ENCODE peak calls at places on chromosome 11, in nine cellular contexts. G is colonic mucosa, H is NAMALWA, Q is GM18507, O is germinal center, B is NCI-H2081, Y is dermis blood vessel endothelial cell, F is smooth muscle cell of the brain vasculature, A is T-helper 9 cell. I is an unnamed sample.

GRCh38 chr11:121106812-121107211 is 5.8 kb downstream of the TECTA start:
- DNase-seq in O (no peak), Q (no peak), H (no peak), B (peak), F (no peak), Y (no peak), G (no peak), A (no peak), I (no peak)

GRCh38 chr11:23632293-23632692 is 772.0 kb upstream of the CCDC179 start:
- DNase-seq in F (no peak), B (no peak), H (no peak), Q (no peak), O (no peak), Y (no peak), A (no peak), G (no peak), I (no peak)

GRCh38 chr11:11211186-11211585 is 141.9 kb downstream of the CSNK2A3 start:
- DNase-seq in G (no peak), Q (no peak), H (no peak), O (no peak), F (no peak), B (no peak), Y (no peak), A (no peak), I (no peak)

GRCh38 chr11:87198266-87198881 is 160.6 kb downstream of the TMEM135 start:
- DNase-seq in O (no peak), B (no peak), F (no peak), Q (no peak), A (no peak), H (no peak), Y (no peak), G (no peak), I (no peak)

GRCh38 chr11:22730319-22730718 is 63.9 kb downstream of the GAS2 start:
- DNase-seq in G (no peak), B (no peak), Y (peak), Q (no peak), O (no peak), F (no peak), A (no peak), H (peak), I (no peak)

GRCh38 chr11:41878158-41878557 is 418.7 kb upstream of the LRRC4C start:
- DNase-seq in F (no peak), O (no peak), H (no peak), Y (no peak), A (no peak), G (no peak), Q (no peak), B (no peak), I (no peak)

GRCh38 chr11:99257131-99257530 is 236.4 kb downstream of the CNTN5 start:
- DNase-seq in Q (no peak), F (no peak), O (no peak), H (no peak), Y (no peak), A (no peak), B (no peak), G (no peak), I (no peak)

GRCh38 chr11:123546515-123546914 is 107.9 kb downstream of the SCN3B start:
- DNase-seq in H (no peak), F (no peak), O (no peak), B (no peak), Y (no peak), Q (no peak), A (no peak), G (no peak), I (no peak)

GRCh38 chr11:124961972-124962609 is 8.1 kb downstream of the CCDC15 start:
- DNase-seq in B (peak), Y (peak), A (no peak), O (peak), H (peak), F (peak), G (peak), Q (peak), I (peak)

GRCh38 chr11:119319702-119320592 is 3.0 kb upstream of the MCAM start:
- DNase-seq in Q (no peak), F (no peak), H (no peak), O (no peak), Y (peak), G (no peak), B (no peak), A (no peak), I (peak)

GRCh38 chr11:120344302-120345004 is 8.2 kb downstream of the ARHGEF12 start:
- DNase-seq in A (peak), O (peak), Q (peak), Y (no peak), G (peak), F (no peak), B (no peak), H (peak), I (no peak)

GRCh38 chr11:2272241-2272945 is 2.0 kb upstream of the ASCL2 start:
- DNase-seq in F (no peak), O (no peak), A (no peak), G (peak), B (no peak), Y (no peak), Q (no peak), H (no peak), I (no peak)

GRCh38 chr11:79419120-79419519 is 21.7 kb downstream of the TENM4 start:
- DNase-seq in B (no peak), H (no peak), O (no peak), F (no peak), Q (no peak), G (peak), A (no peak), Y (no peak), I (no peak)

GRCh38 chr11:2689551-2690260 is 10.1 kb downstream of the KCNQ1OT1 start:
- DNase-seq in A (no peak), O (peak), Q (no peak), Y (no peak), G (no peak), F (no peak), B (no peak), H (peak), I (no peak)

GRCh38 chr11:121884601-121885000 is 231.4 kb downstream of the BLID start:
- DNase-seq in F (no peak), Q (no peak), O (no peak), Y (no peak), H (no peak), A (no peak), B (no peak), G (no peak), I (no peak)

GRCh38 chr11:120577624-120578363 is 66.2 kb downstream of the GRIK4 start:
- DNase-seq in H (no peak), Y (no peak), Q (no peak), G (no peak), O (no peak), B (no peak), F (no peak), A (no peak), I (no peak)

GRCh38 chr11:76153609-76153949 is 52.7 kb downstream of the WNT11 start:
- DNase-seq in O (no peak), G (no peak), Y (no peak), H (no peak), B (no peak), F (no peak), Q (no peak), A (no peak), I (no peak)

GRCh38 chr11:32434387-32435151 is 770 bp downstream of the WT1 start:
- DNase-seq in Y (no peak), A (no peak), B (no peak), G (no peak), O (no peak), H (no peak), Q (no peak), F (no peak), I (no peak)

GRCh38 chr11:66414120-66414934 is 6.5 kb upstream of the NPAS4 start:
- DNase-seq in H (no peak), G (no peak), Q (no peak), B (no peak), Y (no peak), F (no peak), O (no peak), A (no peak), I (no peak)

GRCh38 chr11:76004400-76004799 is 189.4 kb downstream of the UVRAG start:
- DNase-seq in G (no peak), Q (no peak), B (no peak), Y (no peak), H (no peak), A (no peak), O (no peak), F (no peak), I (no peak)

GRCh38 chr11:109851780-109852390 is 241.3 kb upstream of the ZC3H12C start:
- DNase-seq in A (no peak), F (no peak), G (no peak), H (no peak), Q (no peak), B (no peak), O (no peak), Y (no peak), I (no peak)

GRCh38 chr11:116879789-116880402 is 42.5 kb upstream of the APOA1 start:
- DNase-seq in O (peak), A (no peak), H (peak), Y (peak), Q (peak), F (peak), B (peak), G (no peak), I (peak)

GRCh38 chr11:36455658-36456111 is 54.4 kb downstream of the TRAF6 start:
- DNase-seq in H (no peak), G (no peak), B (no peak), Q (no peak), O (no peak), F (peak), Y (peak), A (no peak), I (peak)

GRCh38 chr11:63532799-63533475 is 3.7 kb upstream of the PLAAT4 start:
- DNase-seq in H (no peak), A (no peak), G (no peak), F (no peak), O (no peak), Y (no peak), Q (no peak), B (no peak), I (no peak)

GRCh38 chr11:1762537-1763302 is 1.0 kb downstream of the CTSD start:
- DNase-seq in H (no peak), Q (no peak), A (no peak), G (peak), F (no peak), B (no peak), Y (peak), O (no peak), I (no peak)

GRCh38 chr11:39374963-39375698 is 2084.3 kb downstream of the LRRC4C start:
- DNase-seq in O (no peak), Y (peak), H (peak), Q (no peak), A (no peak), G (no peak), F (no peak), B (peak), I (no peak)

GRCh38 chr11:8833568-8834275 is 77.3 kb upstream of the AKIP1 start:
- DNase-seq in Y (no peak), O (no peak), H (peak), B (no peak), Q (no peak), F (no peak), A (no peak), G (no peak), I (no peak)

GRCh38 chr11:2699185-2699530 is 636 bp downstream of the KCNQ1OT1 start:
- DNase-seq in A (no peak), Y (peak), O (no peak), B (no peak), Q (no peak), G (peak), H (no peak), F (no peak), I (no peak)

GRCh38 chr11:69159153-69159850 is 3.6 kb downstream of the SMIM38 start:
- DNase-seq in F (no peak), O (no peak), G (no peak), Y (no peak), A (no peak), Q (no peak), B (no peak), H (no peak), I (no peak)

GRCh38 chr11:469684-470667 is 19.9 kb downstream of the PTDSS2 start:
- DNase-seq in Q (no peak), A (no peak), Y (peak), O (no peak), G (peak), F (peak), H (no peak), B (no peak), I (peak)

GRCh38 chr11:100068116-100068515 is 619.0 kb upstream of the ARHGAP42 start:
- DNase-seq in O (no peak), A (no peak), Q (no peak), Y (no peak), G (no peak), F (no peak), B (no peak), H (no peak), I (no peak)

GRCh38 chr11:56799691-56800090 is 51.2 kb upstream of the OR9G4 start:
- DNase-seq in G (no peak), H (no peak), F (no peak), Y (no peak), O (no peak), Q (no peak), A (no peak), B (no peak), I (no peak)

GRCh38 chr11:96151501-96151900 is 191.5 kb downstream of the MAML2 start:
- DNase-seq in Q (no peak), H (no peak), A (no peak), Y (no peak), B (no peak), F (no peak), G (no peak), O (no peak), I (no peak)

GRCh38 chr11:131690362-131690761 is 319.9 kb downstream of the NTM start:
- DNase-seq in Y (no peak), O (no peak), B (no peak), Q (no peak), G (peak), H (no peak), F (no peak), A (no peak), I (no peak)

GRCh38 chr11:75495749-75496641 is 29.7 kb downstream of the GDPD5 start:
- DNase-seq in O (no peak), G (no peak), A (no peak), B (no peak), H (no peak), Y (peak), F (no peak), Q (no peak), I (no peak)

GRCh38 chr11:120521176-120521575 is 9.6 kb downstream of the GRIK4 start:
- DNase-seq in Y (no peak), F (no peak), Q (no peak), B (no peak), O (no peak), H (no peak), A (no peak), G (no peak), I (no peak)